ENCODE peak calls at places on chromosomes 13 and 19, in six cellular contexts. Z is T-helper 9 cell, V is putamen, T is fibroblast of the conjunctiva, I is ELR, N is type B pancreatic cell. F is an unnamed sample.

GRCh38 chr19:3968556-3969434 is 2.1 kb downstream of the DAPK3 start:
- DNase-seq in V (peak; percentile 50), I (peak; percentile 100), T (peak; percentile 99), N (peak; percentile 88), Z (no peak), F (peak; percentile 100)

GRCh38 chr13:79812070-79812850 is 331.3 kb downstream of the NDFIP2 start:
- DNase-seq in T (no peak), V (no peak), Z (no peak), I (no peak), N (no peak), F (no peak)

GRCh38 chr19:35378356-35378755 is 7.5 kb downstream of the GPR42 start:
- DNase-seq in V (no peak), I (no peak), Z (no peak), N (no peak), T (no peak), F (no peak)

GRCh38 chr13:111329641-111330040 is 9.2 kb downstream of the TEX29 start:
- DNase-seq in T (no peak), N (peak; percentile 25), Z (no peak), I (no peak), V (no peak), F (no peak)

GRCh38 chr13:41699759-41700158 is 242.4 kb downstream of the RGCC start:
- DNase-seq in N (no peak), V (no peak), I (no peak), T (no peak), Z (no peak), F (no peak)

GRCh38 chr13:44434441-44435141 is 61.0 kb downstream of the SERP2 start:
- DNase-seq in I (no peak), V (peak; percentile 44), Z (no peak), T (no peak), N (no peak), F (no peak)

GRCh38 chr13:74398599-74398998 is 264.4 kb upstream of the KLF12 start:
- DNase-seq in V (no peak), I (no peak), T (no peak), Z (no peak), N (no peak), F (no peak)

GRCh38 chr19:14979498-14980255 is at the start of gene SLC1A6:
- DNase-seq in I (no peak), T (no peak), V (no peak), N (peak; percentile 73), Z (no peak), F (no peak)

GRCh38 chr13:45055198-45055901 is 65.0 kb upstream of the GTF2F2 start:
- DNase-seq in V (peak; percentile 50), N (no peak), I (peak; percentile 96), T (peak; percentile 53), Z (no peak), F (peak; percentile 93)

GRCh38 chr19:49436381-49437017 is 4.8 kb downstream of the SLC17A7 start:
- DNase-seq in N (no peak), T (no peak), I (peak; percentile 42), Z (no peak), V (no peak), F (no peak)

GRCh38 chr19:54399189-54399588 is 16.1 kb upstream of the TTYH1 start:
- DNase-seq in V (no peak), I (no peak), Z (no peak), T (no peak), N (no peak), F (no peak)

GRCh38 chr19:8451885-8452284 is 7.1 kb downstream of the HNRNPM start:
- DNase-seq in N (no peak), I (peak; percentile 80), T (no peak), Z (no peak), V (no peak), F (peak; percentile 78)

GRCh38 chr13:111213964-111214726 is 99.0 kb downstream of the ARHGEF7 start:
- DNase-seq in Z (no peak), N (no peak), V (peak; percentile 47), I (no peak), T (no peak), F (no peak)

GRCh38 chr13:19597523-19597922 is 35.9 kb upstream of the MPHOSPH8 start:
- DNase-seq in I (peak; percentile 93), Z (no peak), T (no peak), V (no peak), N (no peak), F (peak; percentile 90)

GRCh38 chr13:99589575-99589974 is 88.3 kb downstream of the TM9SF2 start:
- DNase-seq in N (no peak), Z (no peak), I (no peak), V (no peak), T (no peak), F (no peak)

GRCh38 chr19:12611361-12611699 is 610 bp downstream of the ZNF791 start:
- DNase-seq in I (peak; percentile 80), T (peak; percentile 28), N (peak; percentile 72), V (peak; percentile 66), Z (no peak), F (peak; percentile 81)

GRCh38 chr13:47459512-47459911 is 541.6 kb downstream of the SUCLA2 start:
- DNase-seq in N (no peak), Z (no peak), T (no peak), I (peak; percentile 39), V (no peak), F (peak; percentile 38)

F was measured in fibroblast of villous mesenchyme.